ENCODE peak calls at places on chromosomes 7 and 10, in four cellular contexts. One of them, this sample, is unnamed.
A peak's percentile ranks its signal among the peaks of the same experiment; 100 is the strongest.

GRCh38 chr10:90930971-90931841 is 10.3 kb upstream of the ANKRD1 start:
- DNase-seq in H1: no peak
- DNase-seq in HepG2: peak; percentile 96
- DNase-seq in K562: no peak
- DNase-seq in this sample: no peak

GRCh38 chr10:14541379-14541778 is 210.7 kb upstream of the FRMD4A start:
- DNase-seq in K562: no peak
- DNase-seq in H1: no peak
- DNase-seq in HepG2: no peak
- DNase-seq in this sample: no peak

GRCh38 chr10:119480667-119481066 is 61.9 kb downstream of the RGS10 start:
- DNase-seq in H1: no peak
- DNase-seq in K562: no peak
- DNase-seq in HepG2: no peak
- DNase-seq in this sample: no peak

GRCh38 chr7:144884913-144885312 is 49.1 kb upstream of the TPK1 start:
- DNase-seq in K562: no peak
- DNase-seq in H1: no peak
- DNase-seq in HepG2: no peak
- DNase-seq in this sample: no peak

GRCh38 chr7:50321678-50322077 is 17.2 kb downstream of the IKZF1 start:
- DNase-seq in HepG2: no peak
- DNase-seq in H1: no peak
- DNase-seq in K562: no peak
- DNase-seq in this sample: no peak

GRCh38 chr7:27110163-27110976 is 7.9 kb upstream of the HOXA2 start:
- DNase-seq in H1: peak; percentile 83
- DNase-seq in HepG2: no peak
- DNase-seq in K562: no peak
- DNase-seq in this sample: no peak

GRCh38 chr10:50407077-50407801 is 155.9 kb upstream of the ASAH2 start:
- DNase-seq in H1: no peak
- DNase-seq in K562: peak; percentile 28
- DNase-seq in HepG2: no peak
- DNase-seq in this sample: no peak

GRCh38 chr10:53130337-53130736 is 357.8 kb upstream of the MBL2 start:
- DNase-seq in K562: no peak
- DNase-seq in H1: no peak
- DNase-seq in HepG2: no peak
- DNase-seq in this sample: no peak

GRCh38 chr7:17422966-17423365 is 124.5 kb downstream of the AHR start:
- DNase-seq in H1: no peak
- DNase-seq in K562: no peak
- DNase-seq in HepG2: no peak
- DNase-seq in this sample: no peak

GRCh38 chr10:58400609-58401008 is 15.4 kb downstream of the TFAM start:
- DNase-seq in H1: no peak
- DNase-seq in HepG2: no peak
- DNase-seq in K562: no peak
- DNase-seq in this sample: no peak

GRCh38 chr10:99329238-99329890 is at the start of gene CNNM1:
- DNase-seq in H1: peak; percentile 74
- DNase-seq in K562: no peak
- DNase-seq in HepG2: no peak
- DNase-seq in this sample: no peak

GRCh38 chr10:66176772-66177171 is 749.1 kb upstream of the LRRTM3 start:
- DNase-seq in H1: no peak
- DNase-seq in K562: no peak
- DNase-seq in HepG2: no peak
- DNase-seq in this sample: no peak

GRCh38 chr10:3036155-3036554 is 31.2 kb upstream of the PFKP start:
- DNase-seq in H1: no peak
- DNase-seq in K562: no peak
- DNase-seq in HepG2: no peak
- DNase-seq in this sample: peak; percentile 52

GRCh38 chr10:1733720-1734119 is 3.6 kb downstream of the ADARB2 start:
- DNase-seq in HepG2: no peak
- DNase-seq in K562: no peak
- DNase-seq in H1: no peak
- DNase-seq in this sample: no peak

GRCh38 chr10:66322261-66322660 is 603.6 kb upstream of the LRRTM3 start:
- DNase-seq in H1: no peak
- DNase-seq in K562: no peak
- DNase-seq in HepG2: no peak
- DNase-seq in this sample: no peak

GRCh38 chr10:34206078-34206477 is 609.0 kb downstream of the PARD3 start:
- DNase-seq in HepG2: no peak
- DNase-seq in K562: peak; percentile 8
- DNase-seq in H1: no peak
- DNase-seq in this sample: no peak

GRCh38 chr7:353746-354325 is 63.9 kb downstream of the FOXL3 start:
- DNase-seq in H1: no peak
- DNase-seq in K562: no peak
- DNase-seq in HepG2: no peak
- DNase-seq in this sample: no peak

GRCh38 chr10:97463363-97464132 is 17.6 kb downstream of the ZDHHC16 start:
- DNase-seq in K562: peak; percentile 41
- DNase-seq in HepG2: peak; percentile 87
- DNase-seq in H1: peak; percentile 77
- DNase-seq in this sample: peak; percentile 9

GRCh38 chr10:522350-522749 is 167.1 kb downstream of the DIP2C start:
- DNase-seq in H1: no peak
- DNase-seq in K562: no peak
- DNase-seq in HepG2: no peak
- DNase-seq in this sample: no peak
- TF ChIP-seq ATF2 in H1: no peak
- TF ChIP-seq ATF2 in K562: no peak
- TF ChIP-seq ATF2 in HepG2: no peak
- TF ChIP-seq ATF2 in this sample: no peak

GRCh38 chr10:61935085-61935484 is 33.6 kb downstream of the ARID5B start:
- DNase-seq in K562: no peak
- DNase-seq in H1: no peak
- DNase-seq in HepG2: no peak
- DNase-seq in this sample: no peak
- TF ChIP-seq ATF2 in K562: no peak
- TF ChIP-seq ATF2 in H1: no peak
- TF ChIP-seq ATF2 in HepG2: no peak
- TF ChIP-seq ATF2 in this sample: no peak

GRCh38 chr10:78804356-78805032 is 264.3 kb upstream of the ZMIZ1 start:
- DNase-seq in HepG2: no peak
- DNase-seq in K562: no peak
- DNase-seq in H1: no peak
- DNase-seq in this sample: no peak
- TF ChIP-seq ATF2 in HepG2: no peak
- TF ChIP-seq ATF2 in K562: no peak
- TF ChIP-seq ATF2 in H1: no peak
- TF ChIP-seq ATF2 in this sample: no peak

GRCh38 chr7:122095642-122096041 is 48.4 kb downstream of the AASS start:
- DNase-seq in K562: no peak
- DNase-seq in H1: no peak
- DNase-seq in HepG2: no peak
- DNase-seq in this sample: no peak

GRCh38 chr7:122092964-122093797 is 50.9 kb downstream of the AASS start:
- DNase-seq in H1: peak; percentile 82
- DNase-seq in K562: peak; percentile 28
- DNase-seq in HepG2: peak; percentile 64
- DNase-seq in this sample: peak; percentile 37
- TF ChIP-seq ATF2 in H1: peak; percentile 32
- TF ChIP-seq ATF2 in K562: no peak
- TF ChIP-seq ATF2 in HepG2: no peak
- TF ChIP-seq ATF2 in this sample: no peak

This sample was measured in GM12878.